ENCODE peak calls at places on chromosomes 3 and 15, in four cellular contexts. V is heart left ventricle, T is right cardiac atrium, C is tibial nerve. H is an unnamed sample. For H3K27me3, the result is how much of the 10 kb centered on the place peaks cover.

GRCh38 chr3:176872771-176873209 is 324.5 kb downstream of the TBL1XR1 start:
- DNase-seq in T (no peak), C (no peak), V (no peak), H (peak)

GRCh38 chr3:128346562-128346961 is 120.1 kb downstream of the DNAJB8 start:
- DNase-seq in T (no peak), V (no peak), C (no peak), H (no peak)

GRCh38 chr15:67685008-67685599 is 140.2 kb upstream of the SKOR1 start:
- DNase-seq in T (no peak), C (no peak), V (no peak), H (no peak)

GRCh38 chr15:73325191-73325980 is 43.4 kb downstream of the HCN4 start:
- DNase-seq in C (no peak), V (no peak), T (peak), H (no peak)

GRCh38 chr3:27220166-27220565 is 149.0 kb downstream of the NEK10 start:
- DNase-seq in C (no peak), T (no peak), V (no peak), H (no peak)

GRCh38 chr15:64071931-64072765 is 21.5 kb downstream of the CIAO2A start:
- DNase-seq in V (no peak), T (no peak), C (no peak), H (no peak)

GRCh38 chr3:107432013-107432515 is 54.8 kb downstream of the CCDC54 start:
- DNase-seq in V (no peak), C (no peak), T (no peak), H (no peak)

GRCh38 chr3:137222736-137223135 is 265.0 kb downstream of the IL20RB start:
- DNase-seq in V (no peak), C (no peak), T (no peak), H (no peak)

GRCh38 chr15:75178938-75179772 is 22.5 kb upstream of the C15orf39 start:
- DNase-seq in V (no peak), C (no peak), T (peak), H (no peak)

GRCh38 chr15:63610209-63610841 is 13.1 kb downstream of the FBXL22 start:
- DNase-seq in T (peak), V (no peak), C (peak), H (no peak)

GRCh38 chr3:150663461-150663860 is 40.3 kb downstream of the ERICH6 start:
- DNase-seq in V (no peak), C (no peak), T (no peak), H (no peak)

GRCh38 chr15:101551696-101552591 is 62.4 kb upstream of the PCSK6 start:
- DNase-seq in C (no peak), V (no peak), T (no peak), H (no peak)

GRCh38 chr3:72336821-72337479 is 511.3 kb downstream of the SHQ1 start:
- DNase-seq in C (peak), V (peak), T (peak), H (peak)

GRCh38 chr15:72778796-72779195 is 4.8 kb downstream of the ADPGK start:
- DNase-seq in C (no peak), V (no peak), T (no peak), H (no peak)

GRCh38 chr15:68795298-68795848 is 25.3 kb downstream of the ANP32A start:
- DNase-seq in V (peak), T (peak), C (peak), H (peak)

GRCh38 chr15:29141908-29142747 is 127.5 kb downstream of the NSMCE3 start:
- DNase-seq in C (peak), T (peak), V (no peak), H (no peak)

GRCh38 chr15:43522247-43522646 is 4.8 kb downstream of the MAP1A start:
- DNase-seq in T (no peak), V (no peak), C (no peak), H (no peak)

GRCh38 chr15:35633677-35634076 is 87.7 kb upstream of the DPH6 start:
- DNase-seq in T (no peak), C (no peak), V (no peak), H (no peak)

GRCh38 chr15:88610756-88611231 is 10.3 kb upstream of the AEN start:
- DNase-seq in C (no peak), V (no peak), T (no peak), H (no peak)

GRCh38 chr15:57245130-57245529 is 131.2 kb upstream of the CGNL1 start:
- DNase-seq in V (no peak), C (no peak), T (no peak), H (no peak)

GRCh38 chr3:155753038-155753647 is 8.3 kb upstream of the PLCH1 start:
- DNase-seq in T (no peak), V (no peak), C (no peak), H (no peak)

GRCh38 chr3:5187920-5188418 is 462 bp downstream of the EDEM1 start:
- DNase-seq in V (peak), T (peak), C (no peak), H (peak)

GRCh38 chr15:82810863-82811421 is 1.5 kb downstream of the WHAMM start:
- DNase-seq in V (no peak), C (no peak), T (no peak), H (no peak)

GRCh38 chr3:188442430-188442829 is 288.5 kb downstream of the LPP start:
- DNase-seq in V (no peak), C (no peak), T (no peak), H (no peak)

GRCh38 chr15:95371664-95372063 is 958.8 kb upstream of the NR2F2 start:
- DNase-seq in C (no peak), T (no peak), V (no peak), H (no peak)

GRCh38 chr15:75043509-75044257 is 20.3 kb downstream of the PPCDC start:
- DNase-seq in T (peak), V (peak), C (peak), H (peak)

GRCh38 chr15:78322724-78323395 is 17.3 kb upstream of the CRABP1 start:
- DNase-seq in T (no peak), C (no peak), V (no peak), H (no peak)

GRCh38 chr15:96687388-96688107 is 357.0 kb downstream of the NR2F2 start:
- DNase-seq in C (no peak), T (no peak), V (no peak), H (no peak)

GRCh38 chr3:135089451-135089850 is 294.4 kb downstream of the EPHB1 start:
- DNase-seq in C (no peak), V (no peak), T (no peak), H (no peak)

GRCh38 chr3:86239956-86240355 is 751.0 kb downstream of the VGLL3 start:
- DNase-seq in C (no peak), V (no peak), T (no peak), H (no peak)

GRCh38 chr3:174859109-174859735 is at the start of gene NAALADL2:
- DNase-seq in T (no peak), V (no peak), C (no peak), H (no peak)

GRCh38 chr3:20105513-20106280 is 65.5 kb downstream of the KAT2B start:
- DNase-seq in V (no peak), C (no peak), T (no peak), H (no peak)

GRCh38 chr3:101685870-101686307 is 629 bp downstream of the RPL24 start:
- DNase-seq in C (no peak), V (no peak), T (no peak), H (no peak)

GRCh38 chr3:104536715-104537114 is 830.0 kb upstream of the ALCAM start:
- DNase-seq in V (no peak), C (no peak), T (no peak), H (no peak)

DNA sequence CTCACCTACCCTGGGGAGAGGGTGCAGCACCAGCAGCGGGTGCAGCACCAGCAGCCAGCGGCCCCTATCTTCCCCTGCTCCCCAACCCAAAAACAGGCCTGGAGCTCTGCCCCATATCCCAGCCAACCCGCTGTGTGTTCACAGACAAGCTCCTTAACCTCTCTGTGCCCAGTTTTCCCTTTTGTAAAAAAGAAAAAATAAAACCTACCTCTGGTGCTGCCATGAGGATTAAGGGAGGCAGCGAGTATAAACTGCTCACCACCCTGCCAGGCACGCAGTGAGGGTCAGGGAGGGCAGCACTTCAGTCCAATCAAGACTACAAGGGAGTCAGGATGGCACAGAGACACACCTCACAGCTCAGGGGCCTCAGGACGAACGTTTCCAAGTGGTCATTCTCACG is 163.3 kb downstream of the NUP210 start:
- DNase-seq in C (no peak), V (no peak), T (peak), H (no peak)
- H3K4me3 ChIP-seq in C (no peak), V (no peak), T (no peak), H (no peak)

DNA sequence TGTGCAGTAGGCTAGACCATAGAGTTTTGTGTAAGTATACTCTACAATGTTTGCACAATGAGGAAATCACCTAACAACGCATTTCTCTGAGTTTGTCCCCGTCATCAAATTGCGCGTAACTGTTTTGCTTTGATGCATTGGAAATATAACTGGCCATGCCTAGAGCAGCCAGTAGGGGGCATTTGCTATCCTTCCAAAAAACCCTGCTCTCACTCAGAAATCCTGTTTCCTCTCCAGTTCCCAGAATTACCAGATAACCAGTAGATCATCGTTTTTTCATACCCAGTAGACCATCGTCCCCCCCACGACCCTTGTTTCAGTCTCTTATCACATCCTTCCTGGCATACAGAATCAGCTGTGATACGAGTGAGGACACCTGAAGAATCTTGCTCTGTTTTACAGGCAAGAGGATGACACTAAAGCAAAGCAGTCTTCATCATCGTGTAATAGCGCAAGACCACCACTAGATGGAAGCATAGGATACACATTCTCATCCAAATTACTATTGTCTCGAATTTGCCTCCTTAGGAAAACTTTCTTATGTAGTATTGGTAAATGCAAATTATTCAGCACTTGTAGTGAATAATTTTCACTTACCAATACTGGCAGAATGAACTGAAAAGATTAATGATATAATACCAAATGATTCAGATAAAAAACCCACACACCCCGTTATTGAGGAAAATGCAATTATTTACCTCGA is 4.4 kb upstream of the GABRR3 start:
- DNase-seq in T (peak), V (no peak), C (no peak), H (no peak)
- H3K27ac ChIP-seq in T (no peak), V (no peak), C (no peak), H (no peak)

GRCh38 chr3:49018707-49019006 is 277 bp upstream of the DALRD3 start:
- DNase-seq in C (no peak), V (no peak), T (no peak), H (no peak)
- H3K27me3 ChIP-seq in C (under half), V (under half), T (under half), H (under half)

DNA sequence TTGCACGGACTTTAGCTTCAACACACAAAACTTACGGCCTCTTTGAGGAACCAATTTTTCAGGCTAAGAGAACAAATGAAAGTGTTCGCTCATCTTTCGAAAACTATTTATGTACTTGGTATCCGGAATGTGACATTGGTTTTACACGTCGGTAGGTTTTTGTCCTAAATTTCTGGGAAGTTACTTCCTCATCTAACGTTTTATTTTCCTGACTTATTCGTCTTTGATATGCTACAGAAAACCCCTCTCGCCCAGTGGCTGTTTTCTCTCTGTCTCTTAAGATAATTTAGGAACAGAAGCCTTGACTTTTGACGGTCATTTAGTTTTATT is 879 bp upstream of the GREM1 start:
- DNase-seq in T (no peak), C (no peak), V (no peak), H (no peak)
- H3K4me3 ChIP-seq in T (peak), C (peak), V (no peak), H (no peak)

DNA sequence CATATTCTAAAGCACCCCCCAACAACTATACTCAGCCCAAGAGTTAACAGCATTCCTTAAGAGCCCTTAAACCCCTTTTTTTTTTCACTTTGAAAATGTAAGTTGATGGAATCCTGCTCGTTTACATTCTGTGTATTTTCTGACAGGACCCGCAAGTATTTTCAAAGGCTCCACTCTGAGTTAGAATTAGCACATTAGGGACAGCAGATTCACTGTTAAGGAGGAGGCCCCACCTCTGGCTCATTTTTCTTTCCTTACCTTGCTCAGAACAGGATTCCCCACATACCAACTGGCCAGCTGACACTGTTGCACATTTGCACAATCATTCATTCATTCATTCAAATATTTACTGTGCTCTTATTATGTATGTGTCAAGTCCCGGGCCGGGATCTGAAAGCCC is 214.0 kb downstream of the ERC2 start:
- DNase-seq in T (no peak), C (no peak), V (no peak), H (no peak)
- H3K27ac ChIP-seq in T (no peak), C (no peak), V (no peak), H (no peak)

H was measured in heart right ventricle.